ENCODE peak calls at places on chromosomes 13 and 19, in ten cellular contexts. L is mesendoderm; M is CD8-positive, alpha-beta memory T cell; H is cardiac muscle cell; C is SK-N-MC; B is NB4; R is adrenal gland; O is mammary epithelial cell; Q is astrocyte of the cerebellum; U is IMR-90. K is an unnamed sample.

GRCh38 chr19:33500991-33501390 is 20.6 kb downstream of the PEPD start:
- DNase-seq in L (no peak), M (no peak), H (no peak), C (no peak), B (no peak), R (no peak), O (no peak), Q (no peak), U (no peak), K (no peak)

GRCh38 chr13:44012910-44013309 is 133.2 kb downstream of the LACC1 start:
- DNase-seq in L (no peak), M (no peak), H (peak; percentile 12), C (no peak), B (no peak), R (no peak), O (no peak), Q (no peak), U (no peak), K (no peak)

GRCh38 chr13:75739244-75739868 is 103.2 kb downstream of the LMO7 start:
- DNase-seq in L (no peak), M (no peak), H (no peak), C (no peak), B (no peak), R (no peak), O (peak; percentile 69), Q (no peak), U (peak; percentile 35), K (no peak)

GRCh38 chr19:42254083-42254849 is 662 bp downstream of the ERF start:
- DNase-seq in L (peak; percentile 86), M (peak; percentile 81), H (peak; percentile 66), C (no peak), B (peak; percentile 79), R (peak; percentile 84), O (peak; percentile 51), Q (no peak), U (peak; percentile 32), K (no peak)

GRCh38 chr13:39047560-39047959 is 9.3 kb downstream of the NHLRC3 start:
- DNase-seq in L (peak; percentile 76), M (no peak), H (no peak), C (no peak), B (no peak), R (no peak), O (peak; percentile 36), Q (no peak), U (no peak), K (no peak)

GRCh38 chr19:36113895-36114762 is 546 bp downstream of the POLR2I start:
- DNase-seq in L (peak; percentile 64), M (no peak), H (peak; percentile 43), C (no peak), B (no peak), R (peak; percentile 64), O (peak; percentile 42), Q (no peak), U (peak; percentile 30), K (no peak)

GRCh38 chr13:34340534-34340933 is 522.6 kb downstream of the RFC3 start:
- DNase-seq in L (no peak), M (no peak), H (peak; percentile 54), C (no peak), B (no peak), R (peak; percentile 60), O (peak; percentile 90), Q (no peak), U (no peak), K (peak; percentile 47)

GRCh38 chr19:2812414-2813234 is 7.0 kb upstream of the ZNF554 start:
- DNase-seq in L (no peak), M (no peak), H (no peak), C (no peak), B (no peak), R (no peak), O (no peak), Q (no peak), U (no peak), K (no peak)

GRCh38 chr13:67045357-67045756 is 184.8 kb downstream of the PCDH9 start:
- DNase-seq in L (no peak), M (no peak), H (no peak), C (no peak), B (no peak), R (no peak), O (no peak), Q (no peak), U (no peak), K (no peak)

GRCh38 chr19:13068064-13068807 is 34.4 kb downstream of the LYL1 start:
- DNase-seq in L (no peak), M (no peak), H (no peak), C (no peak), B (no peak), R (no peak), O (no peak), Q (no peak), U (no peak), K (no peak)

GRCh38 chr19:13072206-13072898 is 30.3 kb downstream of the LYL1 start:
- DNase-seq in L (no peak), M (no peak), H (no peak), C (no peak), B (no peak), R (no peak), O (no peak), Q (no peak), U (no peak), K (no peak)

GRCh38 chr19:13069415-13070369 is 33.0 kb downstream of the LYL1 start:
- DNase-seq in L (peak; percentile 67), M (no peak), H (peak; percentile 44), C (no peak), B (no peak), R (no peak), O (no peak), Q (no peak), U (no peak), K (no peak)

GRCh38 chr19:13071444-13072205 is 31.0 kb downstream of the LYL1 start:
- DNase-seq in L (no peak), M (no peak), H (no peak), C (no peak), B (no peak), R (no peak), O (no peak), Q (no peak), U (no peak), K (no peak)

GRCh38 chr19:13070425-13071140 is 32.1 kb downstream of the LYL1 start:
- DNase-seq in L (no peak), M (no peak), H (no peak), C (no peak), B (no peak), R (no peak), O (no peak), Q (no peak), U (no peak), K (no peak)
- H3K4me3 ChIP-seq in L (no peak overlapping the region), M (no peak overlapping the region), H (no peak overlapping the region), C (no peak overlapping the region), B (no peak overlapping the region), R (no peak overlapping the region), O (no peak overlapping the region), Q (no peak overlapping the region), U (no peak overlapping the region), K (no peak overlapping the region)

DNA sequence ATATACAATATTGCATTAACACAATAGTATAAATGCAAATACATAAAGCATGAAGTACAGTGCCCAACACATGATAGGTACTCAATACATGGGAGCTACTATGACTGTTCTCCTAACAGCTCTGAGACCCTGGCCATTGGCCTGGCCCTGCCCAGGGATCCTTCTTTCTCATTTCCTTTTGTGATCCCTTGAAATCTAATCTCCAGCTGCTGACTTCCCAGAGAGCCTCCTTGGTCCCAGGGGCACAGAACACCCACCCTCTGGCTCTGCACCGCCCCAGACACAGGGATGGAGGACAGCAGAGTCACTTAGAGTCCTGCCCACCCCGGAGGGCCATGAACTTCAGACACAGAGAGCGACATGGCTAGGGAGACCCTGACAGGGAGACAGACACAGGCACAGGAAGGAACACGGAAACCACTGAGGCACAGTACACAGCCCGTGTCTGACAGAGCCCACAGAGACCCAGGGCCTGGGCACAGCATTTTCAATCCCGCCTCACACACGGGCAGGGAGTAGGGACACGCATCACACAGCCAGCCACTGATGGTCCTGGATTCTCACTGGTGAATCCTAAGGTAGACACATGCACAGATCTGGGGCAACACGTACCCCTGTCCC is 4.2 kb upstream of the SYCN start:
- DNase-seq in L (no peak), M (no peak), H (no peak), C (no peak), B (no peak), R (no peak), O (no peak), Q (no peak), U (no peak), K (no peak)
- H3K4me3 ChIP-seq in L (no peak overlapping the region), M (no peak overlapping the region), H (no peak overlapping the region), C (no peak overlapping the region), B (no peak overlapping the region), R (no peak overlapping the region), O (no peak overlapping the region), Q (no peak overlapping the region), U (no peak overlapping the region), K (no peak overlapping the region)

GRCh38 chr19:11642902-11643301 is 45.6 kb downstream of the ZNF627 start:
- DNase-seq in L (no peak), M (no peak), H (no peak), C (no peak), B (no peak), R (no peak), O (no peak), Q (no peak), U (no peak), K (no peak)

GRCh38 chr19:11641241-11641640 is 44.0 kb downstream of the ZNF627 start:
- DNase-seq in L (no peak), M (no peak), H (no peak), C (no peak), B (no peak), R (no peak), O (no peak), Q (no peak), U (no peak), K (no peak)

GRCh38 chr19:11633223-11633622 is 35.9 kb downstream of the ZNF627 start:
- DNase-seq in L (no peak), M (no peak), H (no peak), C (no peak), B (no peak), R (no peak), O (no peak), Q (no peak), U (no peak), K (no peak)

GRCh38 chr19:11639602-11640471 is 42.6 kb downstream of the ZNF627 start:
- DNase-seq in L (peak; percentile 98), M (peak; percentile 80), H (peak; percentile 93), C (peak; percentile 68), B (peak; percentile 95), R (peak; percentile 99), O (peak; percentile 94), Q (peak; percentile 76), U (peak; percentile 85), K (peak; percentile 47)

DNA sequence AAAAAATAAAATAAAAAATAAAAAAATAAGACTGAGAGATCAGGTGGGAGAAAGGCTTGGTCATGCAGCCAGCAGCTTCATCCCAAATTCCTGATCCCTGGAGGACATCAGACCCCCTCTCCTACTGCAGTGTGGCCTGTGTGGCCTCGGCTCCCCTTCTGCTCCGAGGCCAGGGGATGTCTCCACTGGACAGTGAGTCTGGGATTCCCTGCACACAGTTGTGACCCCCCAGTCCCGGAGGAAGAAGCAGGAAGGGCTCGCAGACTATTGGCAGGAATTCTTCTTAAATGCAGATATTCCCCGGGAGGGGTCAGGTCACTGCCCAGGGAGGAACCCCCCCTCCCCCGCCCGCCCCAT is 41.9 kb downstream of the ZNF627 start:
- DNase-seq in L (no peak), M (no peak), H (no peak), C (no peak), B (no peak), R (no peak), O (no peak), Q (no peak), U (no peak), K (no peak)
- H3K4me3 ChIP-seq in L (no peak overlapping the region), M (no peak overlapping the region), H (peak overlapping the region; percentile 64), C (peak overlapping the region; percentile 98), B (no peak overlapping the region), R (no peak overlapping the region), O (no peak overlapping the region), Q (peak overlapping the region; percentile 78), U (no peak overlapping the region), K (peak overlapping the region; percentile 76)

GRCh38 chr19:40609561-40610395 is 8.6 kb downstream of the LTBP4 start:
- DNase-seq in L (peak; percentile 95), M (peak; percentile 78), H (peak; percentile 70), C (no peak), B (peak; percentile 77), R (peak; percentile 93), O (peak; percentile 92), Q (no peak), U (no peak), K (no peak)
- H3K4me3 ChIP-seq in L (peak overlapping the region; percentile 29), M (peak overlapping the region; percentile 61), H (peak overlapping the region; percentile 38), C (peak overlapping the region; percentile 78), B (no peak overlapping the region), R (no peak overlapping the region), O (peak overlapping the region; percentile 63), Q (peak overlapping the region; percentile 22), U (no peak overlapping the region), K (peak overlapping the region; percentile 47)